ENCODE peak calls at places on chromosomes 12 and 14, in nine cellular contexts. One of them, this sample, is unnamed.

GRCh38 chr12:5430639-5431603 is 987 bp upstream of the NTF3 start:
- DNase-seq in fibroblast of mammary gland: no peak
- DNase-seq in neural crest cell: no peak
- DNase-seq in cardiac muscle cell: no peak
- DNase-seq in omental fat pad: no peak
- DNase-seq in A673: no peak
- DNase-seq in colonic mucosa: no peak
- DNase-seq in gastrocnemius medialis: no peak
- DNase-seq in WTC11: peak; percentile 17
- DNase-seq in this sample: peak; percentile 14

GRCh38 chr14:99081880-99082279 is 190.1 kb downstream of the BCL11B start:
- DNase-seq in neural crest cell: no peak
- DNase-seq in A673: no peak
- DNase-seq in gastrocnemius medialis: no peak
- DNase-seq in WTC11: no peak
- DNase-seq in colonic mucosa: peak; percentile 2
- DNase-seq in fibroblast of mammary gland: no peak
- DNase-seq in cardiac muscle cell: no peak
- DNase-seq in omental fat pad: no peak
- DNase-seq in this sample: no peak

GRCh38 chr12:76549131-76549530 is 10.4 kb downstream of the OSBPL8 start:
- DNase-seq in cardiac muscle cell: no peak
- DNase-seq in neural crest cell: no peak
- DNase-seq in fibroblast of mammary gland: peak; percentile 72
- DNase-seq in gastrocnemius medialis: no peak
- DNase-seq in colonic mucosa: no peak
- DNase-seq in A673: no peak
- DNase-seq in WTC11: no peak
- DNase-seq in omental fat pad: no peak
- DNase-seq in this sample: no peak

GRCh38 chr14:59116984-59117415 is 71.5 kb upstream of the DAAM1 start:
- DNase-seq in neural crest cell: no peak
- DNase-seq in colonic mucosa: peak; percentile 55
- DNase-seq in gastrocnemius medialis: no peak
- DNase-seq in cardiac muscle cell: no peak
- DNase-seq in omental fat pad: no peak
- DNase-seq in A673: no peak
- DNase-seq in fibroblast of mammary gland: peak; percentile 7
- DNase-seq in WTC11: no peak
- DNase-seq in this sample: no peak

GRCh38 chr12:110079477-110080400 is 31.4 kb upstream of the C12orf76 start:
- DNase-seq in colonic mucosa: peak; percentile 27
- DNase-seq in omental fat pad: no peak
- DNase-seq in WTC11: no peak
- DNase-seq in cardiac muscle cell: no peak
- DNase-seq in fibroblast of mammary gland: no peak
- DNase-seq in neural crest cell: no peak
- DNase-seq in gastrocnemius medialis: peak; percentile 17
- DNase-seq in A673: no peak
- DNase-seq in this sample: no peak

GRCh38 chr12:124498178-124498869 is 69.1 kb downstream of the NCOR2 start:
- DNase-seq in omental fat pad: no peak
- DNase-seq in A673: no peak
- DNase-seq in WTC11: no peak
- DNase-seq in gastrocnemius medialis: no peak
- DNase-seq in cardiac muscle cell: no peak
- DNase-seq in colonic mucosa: no peak
- DNase-seq in neural crest cell: no peak
- DNase-seq in fibroblast of mammary gland: peak; percentile 78
- DNase-seq in this sample: no peak

GRCh38 chr12:25501565-25501964 is 51.5 kb downstream of the LMNTD1 start:
- DNase-seq in colonic mucosa: no peak
- DNase-seq in fibroblast of mammary gland: peak; percentile 27
- DNase-seq in omental fat pad: no peak
- DNase-seq in neural crest cell: no peak
- DNase-seq in A673: no peak
- DNase-seq in cardiac muscle cell: no peak
- DNase-seq in WTC11: no peak
- DNase-seq in gastrocnemius medialis: no peak
- DNase-seq in this sample: no peak

GRCh38 chr14:103207038-103207403 is 83.8 kb downstream of the TNFAIP2 start:
- DNase-seq in fibroblast of mammary gland: peak; percentile 36
- DNase-seq in neural crest cell: no peak
- DNase-seq in A673: no peak
- DNase-seq in gastrocnemius medialis: peak; percentile 82
- DNase-seq in omental fat pad: peak; percentile 57
- DNase-seq in colonic mucosa: peak; percentile 71
- DNase-seq in cardiac muscle cell: peak; percentile 39
- DNase-seq in WTC11: peak; percentile 58
- DNase-seq in this sample: no peak

GRCh38 chr12:29983917-29984316 is 200.2 kb upstream of the TMTC1 start:
- DNase-seq in A673: no peak
- DNase-seq in neural crest cell: no peak
- DNase-seq in WTC11: no peak
- DNase-seq in omental fat pad: no peak
- DNase-seq in cardiac muscle cell: no peak
- DNase-seq in fibroblast of mammary gland: no peak
- DNase-seq in gastrocnemius medialis: no peak
- DNase-seq in colonic mucosa: no peak
- DNase-seq in this sample: no peak

GRCh38 chr12:58176296-58176869 is 235.0 kb downstream of the ATP23 start:
- DNase-seq in omental fat pad: no peak
- DNase-seq in colonic mucosa: peak; percentile 45
- DNase-seq in fibroblast of mammary gland: peak; percentile 40
- DNase-seq in A673: peak; percentile 78
- DNase-seq in WTC11: peak; percentile 77
- DNase-seq in cardiac muscle cell: peak; percentile 68
- DNase-seq in gastrocnemius medialis: no peak
- DNase-seq in neural crest cell: peak; percentile 53
- DNase-seq in this sample: peak; percentile 49

GRCh38 chr14:101933209-101933608 is 31.2 kb upstream of the DYNC1H1 start:
- DNase-seq in colonic mucosa: no peak
- DNase-seq in gastrocnemius medialis: no peak
- DNase-seq in neural crest cell: no peak
- DNase-seq in omental fat pad: no peak
- DNase-seq in cardiac muscle cell: no peak
- DNase-seq in WTC11: no peak
- DNase-seq in fibroblast of mammary gland: no peak
- DNase-seq in A673: no peak
- DNase-seq in this sample: no peak

GRCh38 chr12:132657004-132657727 is 30.0 kb downstream of the POLE start:
- DNase-seq in omental fat pad: no peak
- DNase-seq in gastrocnemius medialis: no peak
- DNase-seq in colonic mucosa: no peak
- DNase-seq in WTC11: no peak
- DNase-seq in neural crest cell: no peak
- DNase-seq in cardiac muscle cell: no peak
- DNase-seq in A673: peak; percentile 28
- DNase-seq in fibroblast of mammary gland: no peak
- DNase-seq in this sample: no peak

GRCh38 chr14:41636492-41637392 is 30.1 kb downstream of the LRFN5 start:
- DNase-seq in colonic mucosa: no peak
- DNase-seq in omental fat pad: no peak
- DNase-seq in WTC11: no peak
- DNase-seq in neural crest cell: no peak
- DNase-seq in A673: no peak
- DNase-seq in gastrocnemius medialis: no peak
- DNase-seq in fibroblast of mammary gland: no peak
- DNase-seq in cardiac muscle cell: no peak
- DNase-seq in this sample: no peak

GRCh38 chr12:123055281-123055766 is 74.8 kb downstream of the ARL6IP4 start:
- DNase-seq in cardiac muscle cell: no peak
- DNase-seq in omental fat pad: no peak
- DNase-seq in colonic mucosa: no peak
- DNase-seq in gastrocnemius medialis: no peak
- DNase-seq in fibroblast of mammary gland: no peak
- DNase-seq in WTC11: no peak
- DNase-seq in neural crest cell: no peak
- DNase-seq in A673: peak; percentile 37
- DNase-seq in this sample: no peak

GRCh38 chr12:128026696-128027574 is 240.0 kb upstream of the TMEM132C start:
- DNase-seq in WTC11: no peak
- DNase-seq in fibroblast of mammary gland: no peak
- DNase-seq in gastrocnemius medialis: no peak
- DNase-seq in colonic mucosa: peak; percentile 73
- DNase-seq in omental fat pad: no peak
- DNase-seq in cardiac muscle cell: no peak
- DNase-seq in A673: no peak
- DNase-seq in neural crest cell: no peak
- DNase-seq in this sample: no peak

GRCh38 chr12:18864900-18865561 is 127.1 kb downstream of the CAPZA3 start:
- DNase-seq in A673: no peak
- DNase-seq in gastrocnemius medialis: peak; percentile 13
- DNase-seq in omental fat pad: no peak
- DNase-seq in colonic mucosa: no peak
- DNase-seq in fibroblast of mammary gland: peak; percentile 93
- DNase-seq in cardiac muscle cell: no peak
- DNase-seq in WTC11: no peak
- DNase-seq in neural crest cell: no peak
- DNase-seq in this sample: no peak

GRCh38 chr14:64186231-64187129 is 107.7 kb downstream of the ESR2 start:
- DNase-seq in cardiac muscle cell: peak; percentile 49
- DNase-seq in WTC11: peak; percentile 44
- DNase-seq in neural crest cell: peak; percentile 5
- DNase-seq in A673: peak; percentile 14
- DNase-seq in colonic mucosa: no peak
- DNase-seq in fibroblast of mammary gland: no peak
- DNase-seq in gastrocnemius medialis: no peak
- DNase-seq in omental fat pad: no peak
- DNase-seq in this sample: no peak

GRCh38 chr12:63930971-63931370 is 86.5 kb downstream of the SRGAP1 start:
- DNase-seq in fibroblast of mammary gland: peak; percentile 88
- DNase-seq in colonic mucosa: no peak
- DNase-seq in A673: no peak
- DNase-seq in omental fat pad: no peak
- DNase-seq in cardiac muscle cell: no peak
- DNase-seq in neural crest cell: no peak
- DNase-seq in WTC11: no peak
- DNase-seq in gastrocnemius medialis: no peak
- DNase-seq in this sample: no peak

GRCh38 chr14:40099316-40099715 is 667.1 kb upstream of the FBXO33 start:
- DNase-seq in A673: no peak
- DNase-seq in WTC11: no peak
- DNase-seq in omental fat pad: no peak
- DNase-seq in fibroblast of mammary gland: no peak
- DNase-seq in colonic mucosa: no peak
- DNase-seq in gastrocnemius medialis: no peak
- DNase-seq in cardiac muscle cell: no peak
- DNase-seq in neural crest cell: no peak
- DNase-seq in this sample: no peak

GRCh38 chr14:24828486-24828885 is 194.5 kb upstream of the GZMB start:
- DNase-seq in fibroblast of mammary gland: no peak
- DNase-seq in WTC11: no peak
- DNase-seq in omental fat pad: no peak
- DNase-seq in gastrocnemius medialis: no peak
- DNase-seq in neural crest cell: no peak
- DNase-seq in colonic mucosa: no peak
- DNase-seq in cardiac muscle cell: no peak
- DNase-seq in A673: no peak
- DNase-seq in this sample: no peak

DNA sequence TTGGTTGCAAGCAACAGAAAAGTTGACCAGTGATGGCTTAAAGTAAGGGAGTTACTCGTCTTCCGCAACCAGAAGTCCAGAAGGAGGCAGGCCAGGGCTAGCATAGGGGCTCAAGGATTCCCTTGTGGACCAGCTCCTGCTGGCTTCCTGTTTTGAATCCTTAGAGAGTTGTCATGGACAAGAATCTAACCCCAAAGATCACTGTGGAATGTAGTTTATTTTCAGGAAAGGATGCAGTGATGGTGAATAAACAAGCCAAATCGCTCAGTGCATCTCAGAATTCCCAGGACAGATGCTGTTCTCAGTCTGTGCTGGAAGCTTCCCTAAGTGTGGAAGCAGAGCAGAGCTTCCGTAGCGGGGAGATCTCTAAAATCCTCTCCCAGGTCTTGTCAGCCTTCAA is 311.3 kb downstream of the C12orf75 start:
- DNase-seq in colonic mucosa: no peak
- DNase-seq in WTC11: no peak
- DNase-seq in fibroblast of mammary gland: no peak
- DNase-seq in cardiac muscle cell: no peak
- DNase-seq in A673: no peak
- DNase-seq in omental fat pad: no peak
- DNase-seq in neural crest cell: no peak
- DNase-seq in gastrocnemius medialis: no peak
- DNase-seq in this sample: no peak
- TF ChIP-seq CTCF in colonic mucosa: no peak
- TF ChIP-seq CTCF in WTC11: no peak
- TF ChIP-seq CTCF in fibroblast of mammary gland: no peak
- TF ChIP-seq CTCF in cardiac muscle cell: no peak
- TF ChIP-seq CTCF in A673: no peak
- TF ChIP-seq CTCF in omental fat pad: no peak
- TF ChIP-seq CTCF in neural crest cell: no peak
- TF ChIP-seq CTCF in gastrocnemius medialis: no peak
- TF ChIP-seq CTCF in this sample: no peak

GRCh38 chr14:72024043-72024407 is 91.8 kb downstream of the RGS6 start:
- DNase-seq in WTC11: peak; percentile 44
- DNase-seq in cardiac muscle cell: peak; percentile 62
- DNase-seq in gastrocnemius medialis: no peak
- DNase-seq in omental fat pad: no peak
- DNase-seq in colonic mucosa: peak; percentile 28
- DNase-seq in fibroblast of mammary gland: peak; percentile 35
- DNase-seq in A673: peak; percentile 64
- DNase-seq in neural crest cell: no peak
- DNase-seq in this sample: peak; percentile 34
- TF ChIP-seq CTCF in WTC11: peak; percentile 74
- TF ChIP-seq CTCF in cardiac muscle cell: peak; percentile 22
- TF ChIP-seq CTCF in gastrocnemius medialis: no peak
- TF ChIP-seq CTCF in omental fat pad: no peak
- TF ChIP-seq CTCF in colonic mucosa: peak; percentile 62
- TF ChIP-seq CTCF in fibroblast of mammary gland: peak; percentile 34
- TF ChIP-seq CTCF in A673: peak; percentile 77
- TF ChIP-seq CTCF in neural crest cell: peak; percentile 77
- TF ChIP-seq CTCF in this sample: peak; percentile 89

GRCh38 chr14:105013150-105013787 is 7.6 kb downstream of the CDCA4 start:
- DNase-seq in gastrocnemius medialis: no peak
- DNase-seq in neural crest cell: no peak
- DNase-seq in fibroblast of mammary gland: no peak
- DNase-seq in A673: peak; percentile 51
- DNase-seq in cardiac muscle cell: peak; percentile 42
- DNase-seq in WTC11: no peak
- DNase-seq in colonic mucosa: no peak
- DNase-seq in omental fat pad: no peak
- DNase-seq in this sample: no peak
- TF ChIP-seq CTCF in gastrocnemius medialis: no peak
- TF ChIP-seq CTCF in neural crest cell: no peak
- TF ChIP-seq CTCF in fibroblast of mammary gland: no peak
- TF ChIP-seq CTCF in A673: no peak
- TF ChIP-seq CTCF in cardiac muscle cell: no peak
- TF ChIP-seq CTCF in WTC11: no peak
- TF ChIP-seq CTCF in colonic mucosa: no peak
- TF ChIP-seq CTCF in omental fat pad: no peak
- TF ChIP-seq CTCF in this sample: no peak

DNA sequence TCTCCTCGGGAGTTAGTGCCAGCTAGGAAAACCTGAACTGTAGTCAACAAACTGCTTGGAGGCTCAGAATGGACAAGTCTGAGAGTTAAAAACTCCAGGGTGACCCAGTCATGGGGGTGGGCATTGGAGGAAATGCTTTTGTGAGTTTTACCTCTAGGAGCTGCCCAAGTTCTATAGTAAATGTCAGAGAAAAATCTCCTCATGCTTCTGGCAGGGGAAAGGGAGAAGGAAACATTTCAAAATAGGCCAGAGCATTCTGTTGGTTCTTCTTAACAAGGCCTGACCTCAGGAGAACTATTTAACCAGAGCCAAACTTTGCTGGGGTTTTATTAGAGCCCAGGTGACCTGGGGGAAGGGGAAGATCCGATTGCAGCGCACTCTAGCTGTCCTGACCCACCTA is 12.3 kb downstream of the NINJ2 start:
- DNase-seq in fibroblast of mammary gland: no peak
- DNase-seq in gastrocnemius medialis: peak; percentile 44
- DNase-seq in colonic mucosa: no peak
- DNase-seq in WTC11: no peak
- DNase-seq in omental fat pad: no peak
- DNase-seq in cardiac muscle cell: no peak
- DNase-seq in A673: no peak
- DNase-seq in neural crest cell: no peak
- DNase-seq in this sample: no peak
- TF ChIP-seq CTCF in fibroblast of mammary gland: no peak
- TF ChIP-seq CTCF in gastrocnemius medialis: no peak
- TF ChIP-seq CTCF in colonic mucosa: no peak
- TF ChIP-seq CTCF in WTC11: no peak
- TF ChIP-seq CTCF in omental fat pad: no peak
- TF ChIP-seq CTCF in cardiac muscle cell: peak; percentile 18
- TF ChIP-seq CTCF in A673: peak; percentile 16
- TF ChIP-seq CTCF in neural crest cell: no peak
- TF ChIP-seq CTCF in this sample: no peak